ENCODE peak calls at places on chromosomes 12 and 14, in ten cellular contexts. M is kidney, J is IMR-90, C is colonic mucosa, V is NT2/D1, E is mesendoderm, I is neural progenitor cell, R is SK-N-SH, O is PC-3, N is mammary epithelial cell. D is an unnamed sample.

GRCh38 chr12:64836856-64837255 is 12.4 kb downstream of the TBC1D30 start:
- DNase-seq in M (no peak), J (no peak), C (no peak), V (no peak), E (no peak), I (no peak), R (no peak), O (peak; percentile 20), N (no peak), D (no peak)

GRCh38 chr14:47439953-47440352 is 235.5 kb downstream of the MDGA2 start:
- DNase-seq in M (no peak), J (no peak), C (no peak), V (no peak), E (peak; percentile 16), I (peak; percentile 9), R (no peak), O (no peak), N (no peak), D (peak; percentile 53)

GRCh38 chr14:35512765-35513164 is 21.2 kb upstream of the INSM2 start:
- DNase-seq in M (peak; percentile 49), J (no peak), C (no peak), V (no peak), E (no peak), I (no peak), R (no peak), O (no peak), N (no peak), D (no peak)

GRCh38 chr14:30573203-30573814 is 14.4 kb downstream of the G2E3 start:
- DNase-seq in M (no peak), J (peak; percentile 70), C (no peak), V (no peak), E (no peak), I (no peak), R (no peak), O (peak; percentile 37), N (peak; percentile 73), D (no peak)

GRCh38 chr12:27525373-27525772 is 1.4 kb downstream of the PPFIBP1 start:
- DNase-seq in M (no peak), J (peak; percentile 81), C (peak; percentile 31), V (peak; percentile 86), E (peak; percentile 88), I (peak; percentile 38), R (no peak), O (peak; percentile 88), N (peak; percentile 83), D (peak; percentile 79)

GRCh38 chr12:108320503-108321293 is 18.4 kb downstream of the CMKLR1 start:
- DNase-seq in M (no peak), J (no peak), C (no peak), V (peak; percentile 22), E (peak; percentile 42), I (no peak), R (no peak), O (no peak), N (no peak), D (peak; percentile 85)

GRCh38 chr12:49974231-49974675 is 1.5 kb downstream of the AQP6 start:
- DNase-seq in M (peak; percentile 87), J (peak; percentile 64), C (peak; percentile 43), V (no peak), E (peak; percentile 54), I (peak; percentile 75), R (peak; percentile 88), O (peak; percentile 38), N (no peak), D (peak; percentile 84)

GRCh38 chr12:95515197-95515596 is 36.1 kb downstream of the USP44 start:
- DNase-seq in M (no peak), J (no peak), C (no peak), V (no peak), E (no peak), I (no peak), R (no peak), O (no peak), N (no peak), D (no peak)

GRCh38 chr14:68141531-68142088 is 322.0 kb downstream of the RAD51B start:
- DNase-seq in M (no peak), J (peak; percentile 68), C (no peak), V (no peak), E (peak; percentile 63), I (no peak), R (no peak), O (peak; percentile 73), N (peak; percentile 77), D (no peak)

DNA sequence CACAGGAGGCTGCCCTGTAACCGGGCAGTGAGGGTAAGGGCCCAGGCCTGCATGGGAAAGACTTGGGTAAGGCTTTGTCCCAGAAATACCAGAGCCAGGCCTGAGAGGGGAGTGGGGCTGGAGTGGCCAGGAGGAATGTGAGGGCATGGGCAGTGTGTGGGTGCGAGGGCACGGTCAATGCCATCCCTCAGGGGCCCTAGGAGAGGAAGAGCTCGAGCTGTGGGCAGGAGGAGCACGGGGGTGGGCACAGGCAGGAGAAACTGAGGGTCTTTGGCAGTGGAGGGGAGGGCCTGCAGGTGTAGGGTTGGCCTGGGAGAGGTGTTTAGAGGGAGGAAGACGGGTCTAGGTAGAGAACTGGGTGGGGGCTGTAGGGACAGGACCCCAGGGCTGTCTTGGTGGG is 381.6 kb downstream of the TMEM121 start:
- DNase-seq in M (peak; percentile 35), J (no peak), C (no peak), V (no peak), E (no peak), I (no peak), R (no peak), O (no peak), N (no peak), D (no peak)
- H3K9ac ChIP-seq in M (no peak overlapping the region), J (no peak overlapping the region), C (no peak overlapping the region), V (no peak overlapping the region), E (no peak overlapping the region), I (no peak overlapping the region), R (no peak overlapping the region), O (no peak overlapping the region), N (no peak overlapping the region), D (no peak overlapping the region)

GRCh38 chr14:77043177-77043983 is 14.9 kb upstream of the IRF2BPL start:
- DNase-seq in M (peak; percentile 78), J (peak; percentile 91), C (no peak), V (no peak), E (no peak), I (no peak), R (no peak), O (peak; percentile 93), N (peak; percentile 94), D (peak; percentile 84)

GRCh38 chr14:77043984-77044485 is 15.5 kb upstream of the IRF2BPL start:
- DNase-seq in M (peak; percentile 52), J (no peak), C (no peak), V (no peak), E (peak; percentile 51), I (no peak), R (no peak), O (no peak), N (no peak), D (peak; percentile 78)

GRCh38 chr14:77045570-77045890 is 17.0 kb upstream of the IRF2BPL start:
- DNase-seq in M (peak; percentile 59), J (no peak), C (peak; percentile 73), V (no peak), E (no peak), I (no peak), R (no peak), O (peak; percentile 94), N (no peak), D (no peak)

GRCh38 chr14:77046706-77047105 is 18.2 kb upstream of the IRF2BPL start:
- DNase-seq in M (no peak), J (no peak), C (no peak), V (no peak), E (no peak), I (no peak), R (no peak), O (peak; percentile 95), N (peak; percentile 80), D (no peak)

GRCh38 chr14:77044776-77045569 is 16.5 kb upstream of the IRF2BPL start:
- DNase-seq in M (peak; percentile 76), J (no peak), C (no peak), V (no peak), E (peak; percentile 59), I (no peak), R (no peak), O (peak; percentile 42), N (no peak), D (peak; percentile 66)
- H3K9ac ChIP-seq in M (no peak overlapping the region), J (peak overlapping the region; percentile 58), C (peak overlapping the region; percentile 58), V (no peak overlapping the region), E (no peak overlapping the region), I (no peak overlapping the region), R (no peak overlapping the region), O (peak overlapping the region; percentile 30), N (peak overlapping the region; percentile 7), D (no peak overlapping the region)

GRCh38 chr12:48109424-48109823 is 3.5 kb upstream of the SENP1 start:
- DNase-seq in M (no peak), J (no peak), C (no peak), V (no peak), E (no peak), I (no peak), R (no peak), O (peak; percentile 38), N (peak; percentile 24), D (no peak)

GRCh38 chr12:48106574-48107251 is 834 bp upstream of the SENP1 start:
- DNase-seq in M (no peak), J (peak; percentile 2), C (no peak), V (no peak), E (no peak), I (no peak), R (no peak), O (no peak), N (no peak), D (no peak)

GRCh38 chr12:48105321-48105866 is 485 bp downstream of the SENP1 start:
- DNase-seq in M (no peak), J (peak; percentile 30), C (no peak), V (no peak), E (no peak), I (peak; percentile 14), R (no peak), O (peak; percentile 27), N (peak; percentile 53), D (no peak)

GRCh38 chr12:48105867-48106563 is at the start of gene SENP1:
- DNase-seq in M (peak; percentile 96), J (peak; percentile 81), C (peak; percentile 89), V (peak; percentile 82), E (peak; percentile 95), I (peak; percentile 90), R (peak; percentile 90), O (peak; percentile 85), N (peak; percentile 85), D (peak; percentile 98)

GRCh38 chr12:48107252-48107613 is 1.4 kb upstream of the SENP1 start:
- DNase-seq in M (no peak), J (no peak), C (no peak), V (no peak), E (no peak), I (no peak), R (no peak), O (no peak), N (no peak), D (no peak)
- H3K9ac ChIP-seq in M (no peak overlapping the region), J (no peak overlapping the region), C (no peak overlapping the region), V (no peak overlapping the region), E (no peak overlapping the region), I (no peak overlapping the region), R (no peak overlapping the region), O (no peak overlapping the region), N (no peak overlapping the region), D (no peak overlapping the region)

DNA sequence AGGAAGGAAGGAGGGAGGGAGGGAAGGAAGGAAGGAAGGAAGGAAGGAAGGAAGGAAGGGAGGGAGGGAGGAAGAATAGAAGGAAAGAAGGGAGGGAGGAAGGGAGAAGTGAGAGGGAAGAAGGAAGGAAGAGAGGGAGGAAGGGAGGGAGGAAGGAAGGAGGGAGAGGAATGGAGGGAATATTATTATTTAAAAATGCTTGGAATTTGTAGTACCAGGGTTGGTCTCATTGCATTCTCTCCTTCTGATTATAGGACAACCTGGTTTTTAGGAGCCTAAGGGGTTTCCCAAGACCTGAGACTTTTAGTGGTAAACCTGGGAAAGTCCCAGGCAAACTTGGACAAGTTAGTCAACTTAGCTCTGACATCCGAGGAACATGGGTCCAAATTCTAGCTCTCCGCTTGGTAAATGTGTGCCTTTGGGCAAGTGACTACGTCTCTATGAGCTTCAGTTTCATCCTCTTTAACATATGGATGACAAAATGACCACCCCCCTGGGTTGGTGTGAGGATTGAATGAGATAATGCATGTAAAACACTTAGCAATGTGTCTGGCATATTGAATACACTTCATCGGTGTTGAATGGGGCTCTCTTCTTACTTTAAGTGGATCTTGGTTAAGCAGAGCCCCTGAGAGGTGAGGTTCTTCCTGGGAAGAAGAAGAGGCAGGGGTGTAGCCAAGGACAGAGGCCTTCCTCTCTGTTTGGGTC is 690.7 kb upstream of the TBX3 start:
- DNase-seq in M (no peak), J (no peak), C (no peak), V (no peak), E (peak; percentile 87), I (no peak), R (no peak), O (no peak), N (peak; percentile 86), D (no peak)
- H3K9ac ChIP-seq in M (no peak overlapping the region), J (no peak overlapping the region), C (no peak overlapping the region), V (no peak overlapping the region), E (no peak overlapping the region), I (no peak overlapping the region), R (peak overlapping the region; percentile 33), O (peak overlapping the region; percentile 3), N (peak overlapping the region; percentile 48), D (no peak overlapping the region)

D was measured in endodermal cell.